ENCODE peak calls at places on chromosomes 1 and 21, in eight cellular contexts. P is neural crest cell, V is NB4, Q is HFFc6, E is kidney epithelial cell, J is transverse colon, L is A549, W is GM20000. I is an unnamed sample.

GRCh38 chr1:58575831-58576726 is 973 bp downstream of the TACSTD2 start:
- DNase-seq in P (no peak), V (no peak), Q (no peak), E (no peak), J (no peak), L (no peak), W (no peak), I (no peak)

GRCh38 chr1:101300916-101301315 is 64.1 kb downstream of the S1PR1 start:
- DNase-seq in P (no peak), V (no peak), Q (no peak), E (no peak), J (no peak), L (no peak), W (no peak), I (no peak)

GRCh38 chr1:40435876-40436275 is 14.4 kb upstream of the ZFP69B start:
- DNase-seq in P (no peak), V (no peak), Q (no peak), E (no peak), J (no peak), L (no peak), W (no peak), I (no peak)

GRCh38 chr1:90579212-90579802 is 137.8 kb downstream of the BARHL2 start:
- DNase-seq in P (no peak), V (peak), Q (peak), E (peak), J (no peak), L (peak), W (peak), I (no peak)

GRCh38 chr1:119811428-119811827 is at the start of gene REG4:
- DNase-seq in P (no peak), V (no peak), Q (no peak), E (no peak), J (no peak), L (no peak), W (no peak), I (no peak)

GRCh38 chr1:46517010-46517600 is 27.5 kb downstream of the DMBX1 start:
- DNase-seq in P (no peak), V (no peak), Q (no peak), E (no peak), J (peak), L (peak), W (no peak), I (no peak)

GRCh38 chr1:88891318-88892145 is at the start of gene GTF2B:
- DNase-seq in P (peak), V (peak), Q (peak), E (peak), J (peak), L (peak), W (peak), I (peak)

GRCh38 chr1:150062113-150062512 is 5.5 kb upstream of the VPS45 start:
- DNase-seq in P (no peak), V (no peak), Q (no peak), E (no peak), J (no peak), L (no peak), W (no peak), I (no peak)

GRCh38 chr1:25544819-25545218 is 1.4 kb downstream of the LDLRAP1 start:
- DNase-seq in P (no peak), V (no peak), Q (no peak), E (no peak), J (peak), L (peak), W (no peak), I (no peak)

GRCh38 chr1:9595968-9596340 is 7.2 kb downstream of the TMEM201 start:
- DNase-seq in P (no peak), V (no peak), Q (no peak), E (no peak), J (no peak), L (no peak), W (no peak), I (no peak)

GRCh38 chr21:20404915-20405314 is 593.3 kb upstream of the NCAM2 start:
- DNase-seq in P (no peak), V (no peak), Q (no peak), E (no peak), J (no peak), L (no peak), W (no peak), I (no peak)

GRCh38 chr1:227712648-227713047 is 22.5 kb downstream of the JMJD4 start:
- DNase-seq in P (no peak), V (no peak), Q (no peak), E (no peak), J (no peak), L (no peak), W (peak), I (no peak)
- TF ChIP-seq CTCF in P (no peak), V (no peak), Q (no peak), E (no peak), J (no peak), L (no peak), W (no peak), I (no peak)

GRCh38 chr1:198543670-198544260 is 3.3 kb upstream of the ATP6V1G3 start:
- DNase-seq in P (no peak), V (peak), Q (no peak), E (no peak), J (no peak), L (no peak), W (no peak), I (no peak)
- TF ChIP-seq CTCF in P (no peak), V (no peak), Q (no peak), E (no peak), J (no peak), L (no peak), W (no peak), I (no peak)

DNA sequence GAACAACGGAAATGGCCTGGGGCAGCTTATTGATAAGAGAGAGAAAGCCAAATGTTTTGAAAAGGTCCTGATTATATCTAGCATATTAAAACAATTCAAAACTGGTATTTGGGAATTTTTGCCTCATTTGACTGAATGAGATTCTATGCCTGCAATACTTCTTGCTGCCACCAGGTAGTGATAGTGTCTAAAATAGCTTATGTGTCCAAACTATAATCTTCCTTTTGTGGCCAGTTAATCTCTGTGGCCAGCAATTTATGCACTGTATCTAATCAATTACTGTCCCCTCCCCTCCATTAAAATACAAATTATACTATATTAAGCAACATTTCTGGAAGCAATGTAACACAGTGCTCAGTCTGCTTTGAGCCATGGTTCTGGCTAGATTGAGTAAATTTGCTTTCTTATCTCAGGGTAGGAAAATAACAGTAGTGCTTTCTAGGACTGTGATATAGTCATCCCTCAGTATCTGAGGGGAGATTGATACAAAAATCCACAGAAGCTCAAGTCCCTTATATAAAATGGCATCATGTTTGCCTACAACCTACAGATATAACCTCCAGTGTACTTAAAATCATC is 91.8 kb downstream of the FOXD2 start:
- DNase-seq in P (no peak), V (no peak), Q (no peak), E (no peak), J (no peak), L (no peak), W (no peak), I (no peak)
- TF ChIP-seq CTCF in P (peak), V (peak), Q (peak), E (peak), J (peak), L (peak), W (no peak), I (peak)

DNA sequence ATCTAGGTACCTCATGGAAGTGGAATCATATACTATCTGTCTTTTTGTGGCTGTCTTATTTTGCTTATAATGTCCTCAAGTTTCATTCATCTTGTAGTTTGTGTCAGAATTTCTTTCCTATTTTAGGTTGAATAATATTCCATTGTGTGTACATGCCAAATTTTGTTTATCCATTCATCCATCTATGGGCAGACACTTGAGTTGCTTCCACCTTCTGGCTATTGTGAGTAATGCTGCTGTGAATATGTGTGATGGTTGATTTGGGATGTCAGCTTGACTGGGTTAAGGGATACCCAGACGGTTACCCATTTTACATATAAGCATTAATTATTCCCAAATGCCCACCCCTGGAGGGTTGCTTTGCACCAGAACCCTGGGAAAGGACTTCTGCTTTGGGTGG is 477.5 kb downstream of the PTPRU start:
- DNase-seq in P (no peak), V (no peak), Q (no peak), E (no peak), J (no peak), L (peak), W (no peak), I (no peak)
- TF ChIP-seq CTCF in P (peak), V (no peak), Q (peak), E (peak), J (no peak), L (no peak), W (no peak), I (no peak)

GRCh38 chr1:67261646-67262045 is 46.0 kb upstream of the IL12RB2 start:
- DNase-seq in P (no peak), V (peak), Q (no peak), E (no peak), J (peak), L (no peak), W (no peak), I (no peak)
- TF ChIP-seq CTCF in P (peak), V (peak), Q (no peak), E (no peak), J (no peak), L (no peak), W (peak), I (peak)

GRCh38 chr1:196278816-196279215 is 329.4 kb downstream of the KCNT2 start:
- DNase-seq in P (no peak), V (no peak), Q (no peak), E (no peak), J (no peak), L (no peak), W (no peak), I (no peak)
- TF ChIP-seq CTCF in P (no peak), V (no peak), Q (no peak), E (no peak), J (no peak), L (no peak), W (no peak), I (no peak)

DNA sequence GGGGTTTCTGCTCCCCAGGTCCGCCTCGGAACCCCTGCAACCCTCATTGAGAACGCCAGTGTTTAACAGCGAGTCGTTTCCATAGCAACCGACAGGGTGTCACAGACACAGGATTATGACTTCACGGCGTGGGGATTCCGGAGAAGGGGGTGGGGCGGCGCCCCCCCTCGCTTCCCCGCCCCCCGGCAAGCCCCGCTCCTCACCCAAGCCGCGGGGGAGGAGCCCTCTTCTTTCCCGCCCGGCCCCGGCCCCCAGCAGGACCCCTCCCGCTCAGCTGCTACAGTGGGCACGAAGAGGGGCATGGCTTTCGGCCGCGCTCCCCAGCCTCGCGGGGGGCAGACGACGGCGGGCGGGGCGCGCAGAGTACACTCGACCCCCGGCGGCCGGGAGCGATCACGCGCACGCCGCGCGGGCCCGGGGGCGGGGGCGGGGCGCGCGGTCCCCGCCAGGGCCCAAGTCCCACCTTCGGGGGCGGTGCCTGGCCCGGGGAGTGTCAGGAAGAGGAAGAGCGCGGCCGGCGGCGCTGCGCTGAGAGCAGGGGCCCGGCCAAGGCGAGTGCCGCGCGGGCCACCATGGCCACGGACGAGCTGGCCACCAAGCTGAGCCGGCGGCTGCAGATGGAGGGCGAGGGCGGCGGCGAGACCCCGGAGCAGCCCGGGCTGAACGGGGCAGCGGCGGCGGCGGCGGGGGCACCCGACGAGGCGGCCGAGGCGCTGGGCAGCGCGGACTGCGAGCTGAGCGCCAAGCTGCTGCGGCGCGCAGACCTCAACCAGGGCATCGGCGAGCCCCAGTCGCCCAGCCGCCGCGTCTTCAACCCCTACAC is at the start of gene EFHD2:
- DNase-seq in P (peak), V (peak), Q (peak), E (no peak), J (peak), L (peak), W (peak), I (peak)
- TF ChIP-seq CTCF in P (no peak), V (no peak), Q (peak), E (no peak), J (no peak), L (no peak), W (no peak), I (no peak)

GRCh38 chr1:919271-919872 is 4.4 kb upstream of the SAMD11 start:
- DNase-seq in P (no peak), V (no peak), Q (no peak), E (no peak), J (no peak), L (no peak), W (no peak), I (no peak)
- TF ChIP-seq CTCF in P (no peak), V (no peak), Q (peak), E (peak), J (no peak), L (peak), W (no peak), I (no peak)

GRCh38 chr21:45505416-45506021 is 36.7 kb downstream of the SLC19A1 start:
- DNase-seq in P (no peak), V (no peak), Q (no peak), E (no peak), J (peak), L (no peak), W (no peak), I (no peak)
- TF ChIP-seq CTCF in P (no peak), V (no peak), Q (no peak), E (no peak), J (no peak), L (no peak), W (no peak), I (no peak)

I was measured in natural killer cell.